ENCODE peak calls at places on chromosomes 7 and 10, in ten cellular contexts. J is testis, I is sigmoid colon, G is ovary, W is tibial nerve, D is HCT116, A is IMR-90, B is prostate gland, S is spleen, C is Peyer's patch. L is an unnamed sample. For H3K27me3, the result is how much of the 10 kb centered on the place peaks cover.

GRCh38 chr7:36153571-36154097 is 580 bp downstream of the EEPD1 start:
- DNase-seq in J (peak), D (no peak), W (no peak), G (peak), I (peak), B (peak), S (peak), C (no peak), A (no peak), L (peak)

GRCh38 chr10:7561216-7561893 is 105.4 kb downstream of the ITIH5 start:
- DNase-seq in C (no peak), B (peak), D (no peak), I (peak), W (peak), G (peak), J (peak), S (no peak), A (no peak), L (peak)

GRCh38 chr10:48634198-48634983 is 29.5 kb upstream of the ARHGAP22 start:
- DNase-seq in W (no peak), J (peak), C (peak), I (peak), D (no peak), S (peak), G (no peak), B (no peak), A (peak), L (no peak)

GRCh38 chr10:78318305-78318704 is 284.6 kb downstream of the RPS24 start:
- DNase-seq in J (no peak), S (no peak), I (peak), C (no peak), B (peak), A (no peak), W (no peak), D (no peak), G (peak), L (no peak)

GRCh38 chr10:133008196-133008595 is 65.8 kb upstream of the CFAP46 start:
- DNase-seq in G (no peak), B (no peak), I (no peak), D (no peak), A (no peak), S (no peak), C (no peak), J (no peak), W (no peak), L (no peak)

GRCh38 chr7:129189661-129190310 is 1.4 kb downstream of the SMO start:
- DNase-seq in J (no peak), A (peak), S (no peak), I (peak), C (no peak), G (no peak), B (no peak), W (no peak), D (no peak), L (no peak)

GRCh38 chr7:157926107-157926506 is 589.3 kb downstream of the DNAJB6 start:
- DNase-seq in C (no peak), J (no peak), W (no peak), A (no peak), I (no peak), B (no peak), D (no peak), G (no peak), S (no peak), L (no peak)

GRCh38 chr7:21617916-21618390 is 75.1 kb downstream of the DNAH11 start:
- DNase-seq in D (no peak), A (peak), I (peak), G (peak), W (peak), B (peak), C (peak), J (peak), S (no peak), L (peak)

GRCh38 chr10:13651969-13652720 is 65.4 kb downstream of the PRPF18 start:
- DNase-seq in G (no peak), S (no peak), C (no peak), J (no peak), W (no peak), B (no peak), A (no peak), D (no peak), I (no peak), L (no peak)

GRCh38 chr10:29099001-29099400 is 189.9 kb upstream of the LYZL1 start:
- DNase-seq in W (no peak), S (no peak), A (no peak), B (peak), G (no peak), I (no peak), J (no peak), D (no peak), C (no peak), L (no peak)

GRCh38 chr7:28685660-28686417 is 272.3 kb downstream of the TRIL start:
- DNase-seq in W (peak), A (peak), I (peak), S (peak), B (peak), G (peak), D (peak), J (peak), C (peak), L (peak)

GRCh38 chr7:84195295-84196006 is 862 bp upstream of the SEMA3A start:
- DNase-seq in S (no peak), D (no peak), W (no peak), B (no peak), G (no peak), C (no peak), I (no peak), A (no peak), J (no peak), L (no peak)

GRCh38 chr10:104267721-104268690 is 978 bp upstream of the GSTO2 start:
- DNase-seq in J (peak), B (no peak), D (no peak), C (no peak), A (no peak), S (peak), I (no peak), W (no peak), G (no peak), L (no peak)

GRCh38 chr10:32790483-32790882 is 167.5 kb downstream of the ITGB1 start:
- DNase-seq in B (no peak), A (peak), D (no peak), J (no peak), W (no peak), S (no peak), C (no peak), I (no peak), G (no peak), L (no peak)

GRCh38 chr7:94344826-94345225 is 49.9 kb upstream of the COL1A2 start:
- DNase-seq in D (no peak), W (no peak), I (no peak), C (no peak), A (peak), S (no peak), J (no peak), G (no peak), B (no peak), L (no peak)

GRCh38 chr7:115635367-115635766 is 395.2 kb downstream of the TFEC start:
- DNase-seq in B (no peak), A (peak), C (no peak), W (no peak), G (no peak), I (no peak), D (no peak), J (no peak), S (no peak), L (no peak)

GRCh38 chr7:130897515-130898419 is 163.8 kb upstream of the KLF14 start:
- DNase-seq in S (no peak), I (no peak), C (peak), A (no peak), D (no peak), W (no peak), B (no peak), G (no peak), J (no peak), L (no peak)

GRCh38 chr10:125534515-125534914 is 148.4 kb downstream of the TEX36 start:
- DNase-seq in W (no peak), J (no peak), I (no peak), A (no peak), G (no peak), B (no peak), D (no peak), S (no peak), C (no peak), L (no peak)

GRCh38 chr7:25207887-25208286 is 20.4 kb downstream of the NPVF start:
- DNase-seq in S (no peak), B (no peak), W (no peak), G (no peak), C (no peak), A (no peak), J (no peak), D (no peak), I (no peak), L (no peak)

GRCh38 chr7:107090452-107090851 is 45.9 kb downstream of the PRKAR2B start:
- DNase-seq in B (no peak), S (no peak), G (no peak), C (no peak), I (no peak), D (no peak), W (no peak), J (no peak), A (no peak), L (no peak)

GRCh38 chr10:71966046-71967004 is 2.1 kb downstream of the CHST3 start:
- DNase-seq in C (no peak), W (no peak), B (no peak), G (no peak), S (no peak), A (peak), J (no peak), D (no peak), I (peak), L (no peak)

GRCh38 chr7:157528785-157529341 is 192.1 kb downstream of the DNAJB6 start:
- DNase-seq in C (no peak), A (no peak), D (no peak), S (peak), B (no peak), J (peak), W (peak), G (peak), I (no peak), L (no peak)

GRCh38 chr7:44395067-44395466 is 69.7 kb upstream of the CAMK2B start:
- DNase-seq in D (no peak), J (no peak), B (no peak), C (no peak), W (no peak), S (no peak), I (no peak), A (no peak), G (no peak), L (no peak)

GRCh38 chr7:44269943-44270493 is 55.4 kb downstream of the CAMK2B start:
- DNase-seq in C (no peak), A (no peak), W (no peak), G (no peak), I (no peak), B (no peak), S (no peak), J (no peak), D (no peak), L (no peak)

GRCh38 chr10:36489181-36489927 is 636.0 kb upstream of the ANKRD30A start:
- DNase-seq in A (peak), C (no peak), G (no peak), B (no peak), S (no peak), I (no peak), W (no peak), J (peak), D (no peak), L (no peak)

GRCh38 chr7:130065500-130066152 is 4.7 kb upstream of the KLHDC10 start:
- DNase-seq in C (no peak), S (no peak), I (no peak), G (no peak), D (no peak), W (no peak), J (peak), B (no peak), A (peak), L (peak)

GRCh38 chr7:19066109-19066508 is 51.3 kb downstream of the TWIST1 start:
- DNase-seq in I (no peak), C (no peak), W (no peak), B (no peak), S (no peak), G (no peak), J (no peak), D (no peak), A (peak), L (no peak)

GRCh38 chr10:104334561-104334960 is 3.7 kb downstream of the ITPRIP start:
- DNase-seq in A (no peak), C (no peak), B (no peak), S (peak), G (peak), I (peak), D (no peak), W (no peak), J (peak), L (no peak)

GRCh38 chr10:126842836-126843235 is 62.4 kb upstream of the DOCK1 start:
- DNase-seq in D (no peak), I (no peak), J (no peak), B (no peak), S (no peak), C (no peak), W (no peak), G (no peak), A (no peak), L (no peak)

GRCh38 chr10:102401735-102402511 is 6.4 kb downstream of the NFKB2 start:
- DNase-seq in D (no peak), J (no peak), B (no peak), S (no peak), W (no peak), A (peak), I (peak), C (no peak), G (no peak), L (no peak)

GRCh38 chr7:104898434-104898833 is 115.6 kb upstream of the KMT2E start:
- DNase-seq in C (no peak), D (no peak), A (no peak), S (no peak), B (no peak), I (no peak), J (no peak), W (no peak), G (no peak), L (no peak)

GRCh38 chr10:103917326-103918052 is 495 bp downstream of the STN1 start:
- DNase-seq in I (peak), C (peak), A (peak), B (no peak), G (peak), W (peak), D (no peak), J (peak), S (no peak), L (no peak)

GRCh38 chr10:31188792-31189406 is 130.1 kb upstream of the ZEB1 start:
- DNase-seq in S (no peak), D (no peak), I (no peak), B (no peak), J (no peak), C (no peak), A (peak), G (no peak), W (no peak), L (no peak)

GRCh38 chr7:12759112-12759511 is 71.7 kb downstream of the ARL4A start:
- DNase-seq in C (no peak), S (no peak), D (no peak), G (no peak), I (no peak), W (no peak), J (no peak), A (no peak), B (no peak), L (no peak)

GRCh38 chr7:100085515-100085914 is 3.3 kb upstream of the COPS6 start:
- DNase-seq in I (no peak), C (no peak), S (no peak), J (no peak), W (no peak), B (no peak), A (no peak), D (no peak), G (no peak), L (no peak)

GRCh38 chr7:51075681-51076580 is 240.7 kb downstream of the COBL start:
- DNase-seq in J (no peak), D (no peak), A (no peak), S (no peak), C (no peak), I (no peak), W (no peak), B (no peak), G (no peak), L (no peak)

GRCh38 chr10:75269605-75270004 is 33.8 kb upstream of the COMTD1 start:
- DNase-seq in A (no peak), W (no peak), D (no peak), S (no peak), G (no peak), J (peak), B (no peak), I (no peak), C (no peak), L (no peak)

GRCh38 chr7:67788689-67789088 is 792.1 kb downstream of the TYW1 start:
- DNase-seq in A (no peak), S (peak), C (no peak), B (no peak), J (peak), G (no peak), D (no peak), I (no peak), W (no peak), L (peak)

GRCh38 chr7:134645935-134646334 is 718 bp upstream of the BPGM start:
- DNase-seq in G (peak), I (no peak), A (peak), C (no peak), W (no peak), D (no peak), S (no peak), B (no peak), J (no peak), L (no peak)

GRCh38 chr10:118272090-118272775 is 69.9 kb downstream of the FAM204A start:
- DNase-seq in J (peak), C (no peak), I (peak), D (no peak), W (no peak), G (no peak), A (peak), B (no peak), S (no peak), L (no peak)

GRCh38 chr10:118276203-118276602 is 65.9 kb downstream of the FAM204A start:
- DNase-seq in B (no peak), J (peak), W (no peak), D (no peak), G (peak), I (peak), A (no peak), S (no peak), C (no peak), L (no peak)

GRCh38 chr10:118277871-118278270 is 64.3 kb downstream of the FAM204A start:
- DNase-seq in I (no peak), A (no peak), W (no peak), S (no peak), J (no peak), G (no peak), B (no peak), D (no peak), C (no peak), L (no peak)

GRCh38 chr10:118276727-118277126 is 65.4 kb downstream of the FAM204A start:
- DNase-seq in J (no peak), I (no peak), S (no peak), D (no peak), B (no peak), C (no peak), W (no peak), A (no peak), G (no peak), L (no peak)

GRCh38 chr10:118273662-118274061 is 68.5 kb downstream of the FAM204A start:
- DNase-seq in I (no peak), G (no peak), B (no peak), W (no peak), J (no peak), D (no peak), C (no peak), A (no peak), S (no peak), L (no peak)
- H3K27me3 ChIP-seq in I (under half), G (under half), B (under half), W (under half), J (under half), D (under half), C (under half), A (under half), S (under half), L (under half)

GRCh38 chr7:16668978-16669377 is 23.0 kb downstream of the BZW2 start:
- DNase-seq in A (no peak), J (no peak), C (no peak), W (no peak), I (no peak), B (no peak), G (no peak), S (no peak), D (no peak), L (no peak)
- H3K4me3 ChIP-seq in A (no peak), J (no peak), C (no peak), W (no peak), I (no peak), B (no peak), G (no peak), S (no peak), D (no peak), L (no peak)

DNA sequence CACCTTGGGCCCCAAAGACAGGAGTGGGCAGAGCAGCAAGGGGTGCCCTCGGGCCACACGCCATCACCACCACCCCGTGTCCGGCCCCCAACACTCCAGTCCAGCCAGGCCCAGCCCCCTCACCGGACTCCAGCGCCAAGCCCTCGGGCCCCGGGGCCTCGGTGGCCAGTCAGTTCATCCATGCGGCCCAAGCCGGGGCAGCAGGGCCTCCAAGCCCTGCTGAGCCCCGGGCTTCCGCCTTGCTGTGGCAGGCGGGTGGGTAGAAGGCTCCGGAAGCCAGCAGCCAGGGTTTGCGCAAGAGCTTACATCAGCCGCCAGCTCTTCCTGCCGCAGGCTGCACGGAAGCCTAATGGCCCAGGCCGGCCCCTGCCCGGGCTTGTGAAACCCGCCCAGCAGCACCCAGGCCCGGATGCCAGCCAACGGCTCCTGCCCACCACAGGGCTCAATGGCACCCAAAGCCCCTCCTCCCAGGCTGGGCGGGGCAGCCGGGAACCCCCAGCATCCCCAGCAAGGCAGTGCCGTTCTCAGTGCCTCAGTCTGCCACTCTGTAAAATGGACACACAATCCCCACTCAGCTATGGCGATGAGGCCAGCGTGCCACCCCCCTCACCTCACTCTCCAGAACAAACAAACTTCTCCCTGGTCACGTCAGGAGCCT is 26.5 kb downstream of the TNRC18 start:
- DNase-seq in A (peak), G (peak), I (peak), B (peak), D (peak), J (peak), C (peak), S (peak), W (peak), L (peak)
- TF ChIP-seq POLR2A in A (no peak), G (no peak), I (no peak), B (peak), D (no peak), J (no peak), C (peak), S (peak), W (peak), L (peak)

DNA sequence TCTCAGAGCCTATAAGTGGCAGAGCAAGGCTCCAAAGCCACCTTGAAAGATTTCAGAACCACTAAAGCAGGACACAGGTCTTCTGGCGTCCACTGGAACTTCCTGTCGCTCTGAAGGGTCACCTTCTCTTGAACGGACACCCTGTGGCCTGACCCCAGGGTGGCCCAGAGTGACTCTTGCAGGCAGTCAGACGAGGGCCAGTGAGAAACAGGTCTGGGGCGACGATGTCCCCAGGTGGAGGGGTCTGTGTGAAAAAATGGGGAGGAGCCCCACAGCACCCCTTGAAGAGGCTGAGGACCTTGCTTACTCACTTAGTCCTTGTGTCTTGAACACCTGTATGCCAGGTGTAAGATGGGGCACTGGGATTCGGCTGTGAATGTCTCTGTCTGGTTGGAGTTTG is 946 bp upstream of the RASGEF1A start:
- DNase-seq in S (no peak), I (no peak), A (no peak), J (no peak), B (no peak), D (no peak), G (peak), C (peak), W (no peak), L (no peak)
- H3K27me3 ChIP-seq in S (under half), I (half or more), A (half or more), J (under half), B (under half), D (under half), G (under half), C (under half), W (under half), L (under half)

GRCh38 chr7:117019786-117020604 is 66.7 kb downstream of the ST7 start:
- DNase-seq in W (no peak), G (peak), C (no peak), B (peak), S (peak), D (peak), A (peak), I (peak), J (peak), L (no peak)
- H3K4me3 ChIP-seq in W (peak), G (peak), C (no peak), B (peak), S (no peak), D (peak), A (peak), I (peak), J (peak), L (no peak)

GRCh38 chr10:45672201-45673073 is at the start of gene ZFAND4:
- DNase-seq in D (peak), G (peak), I (peak), A (peak), S (peak), C (peak), B (peak), W (peak), J (peak), L (peak)
- TF ChIP-seq POLR2A in D (peak), G (peak), I (no peak), A (peak), S (no peak), C (peak), B (peak), W (peak), J (peak), L (peak)

L was measured in right lobe of liver.